ENCODE peak calls at places on chromosome X, in eight cellular contexts. One of them, this sample, is unnamed. For H3K36me3, the result is how much of the 10 kb centered on the place peaks cover.

GRCh38 chrX:30659421-30659820 is 6.2 kb downstream of the GK start:
- DNase-seq in HCT116: no peak
- DNase-seq in brain microvascular endothelial cell: peak
- DNase-seq in fibroblast of lung: peak
- DNase-seq in upper lobe of right lung: no peak
- DNase-seq in kidney epithelial cell: peak
- DNase-seq in hepatocyte: peak
- DNase-seq in iPS DF 6.9: no peak
- DNase-seq in this sample: no peak

GRCh38 chrX:19156223-19156622 is 34.0 kb upstream of the ADGRG2 start:
- DNase-seq in HCT116: no peak
- DNase-seq in brain microvascular endothelial cell: no peak
- DNase-seq in fibroblast of lung: no peak
- DNase-seq in upper lobe of right lung: no peak
- DNase-seq in kidney epithelial cell: no peak
- DNase-seq in hepatocyte: no peak
- DNase-seq in iPS DF 6.9: no peak
- DNase-seq in this sample: peak

GRCh38 chrX:120671963-120672362 is 42.1 kb upstream of the C1GALT1C1 start:
- DNase-seq in HCT116: no peak
- DNase-seq in brain microvascular endothelial cell: peak
- DNase-seq in fibroblast of lung: no peak
- DNase-seq in upper lobe of right lung: no peak
- DNase-seq in kidney epithelial cell: no peak
- DNase-seq in hepatocyte: no peak
- DNase-seq in iPS DF 6.9: no peak
- DNase-seq in this sample: no peak

GRCh38 chrX:39453847-39454645 is 643.7 kb downstream of the BCOR start:
- DNase-seq in HCT116: no peak
- DNase-seq in brain microvascular endothelial cell: no peak
- DNase-seq in fibroblast of lung: no peak
- DNase-seq in upper lobe of right lung: no peak
- DNase-seq in kidney epithelial cell: no peak
- DNase-seq in hepatocyte: peak
- DNase-seq in iPS DF 6.9: no peak
- DNase-seq in this sample: no peak

GRCh38 chrX:1813809-1814208 is 198.9 kb downstream of the ASMT start:
- DNase-seq in HCT116: no peak
- DNase-seq in brain microvascular endothelial cell: no peak
- DNase-seq in fibroblast of lung: no peak
- DNase-seq in upper lobe of right lung: no peak
- DNase-seq in kidney epithelial cell: no peak
- DNase-seq in hepatocyte: no peak
- DNase-seq in iPS DF 6.9: no peak
- DNase-seq in this sample: no peak

GRCh38 chrX:151985955-151986354 is 11.5 kb upstream of the GABRE start:
- DNase-seq in HCT116: no peak
- DNase-seq in brain microvascular endothelial cell: peak
- DNase-seq in fibroblast of lung: peak
- DNase-seq in upper lobe of right lung: no peak
- DNase-seq in kidney epithelial cell: no peak
- DNase-seq in hepatocyte: peak
- DNase-seq in iPS DF 6.9: no peak
- DNase-seq in this sample: peak

GRCh38 chrX:44675364-44676024 is 132.8 kb upstream of the FUNDC1 start:
- DNase-seq in HCT116: no peak
- DNase-seq in brain microvascular endothelial cell: peak
- DNase-seq in fibroblast of lung: peak
- DNase-seq in upper lobe of right lung: no peak
- DNase-seq in kidney epithelial cell: peak
- DNase-seq in hepatocyte: peak
- DNase-seq in iPS DF 6.9: no peak
- DNase-seq in this sample: peak

GRCh38 chrX:108399427-108400165 is 38.6 kb downstream of the COL4A6 start:
- DNase-seq in HCT116: no peak
- DNase-seq in brain microvascular endothelial cell: peak
- DNase-seq in fibroblast of lung: peak
- DNase-seq in upper lobe of right lung: no peak
- DNase-seq in kidney epithelial cell: no peak
- DNase-seq in hepatocyte: no peak
- DNase-seq in iPS DF 6.9: no peak
- DNase-seq in this sample: peak

GRCh38 chrX:24023972-24024664 is 2.9 kb downstream of the KLHL15 start:
- DNase-seq in HCT116: no peak
- DNase-seq in brain microvascular endothelial cell: peak
- DNase-seq in fibroblast of lung: peak
- DNase-seq in upper lobe of right lung: no peak
- DNase-seq in kidney epithelial cell: no peak
- DNase-seq in hepatocyte: peak
- DNase-seq in iPS DF 6.9: no peak
- DNase-seq in this sample: no peak

GRCh38 chrX:133302775-133303445 is 84.8 kb upstream of the TFDP3 start:
- DNase-seq in HCT116: no peak
- DNase-seq in brain microvascular endothelial cell: peak
- DNase-seq in fibroblast of lung: no peak
- DNase-seq in upper lobe of right lung: no peak
- DNase-seq in kidney epithelial cell: no peak
- DNase-seq in hepatocyte: no peak
- DNase-seq in iPS DF 6.9: no peak
- DNase-seq in this sample: no peak
- H3K36me3 ChIP-seq in HCT116: under half
- H3K36me3 ChIP-seq in brain microvascular endothelial cell: under half
- H3K36me3 ChIP-seq in fibroblast of lung: under half
- H3K36me3 ChIP-seq in upper lobe of right lung: under half
- H3K36me3 ChIP-seq in kidney epithelial cell: under half
- H3K36me3 ChIP-seq in hepatocyte: under half
- H3K36me3 ChIP-seq in iPS DF 6.9: under half
- H3K36me3 ChIP-seq in this sample: under half

DNA sequence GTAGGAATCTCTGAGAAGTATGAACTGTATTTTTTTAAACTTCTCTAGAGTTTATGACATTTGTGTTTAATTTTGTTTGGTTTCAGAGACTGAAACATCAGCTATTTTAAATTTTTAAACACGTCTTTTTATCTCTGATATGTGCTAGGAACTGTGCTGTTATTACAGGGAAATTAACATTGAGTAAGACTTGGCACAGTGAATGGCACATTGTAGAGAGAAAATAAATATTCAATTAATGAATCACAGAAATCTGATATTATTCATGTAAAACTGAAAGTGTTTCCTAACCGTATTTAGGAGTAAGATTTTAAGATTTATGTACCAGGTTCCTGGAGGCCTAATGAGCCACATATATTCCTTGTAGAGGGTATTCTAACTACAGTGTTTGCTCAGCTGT is 120.8 kb upstream of the FAM9C start:
- DNase-seq in HCT116: no peak
- DNase-seq in brain microvascular endothelial cell: no peak
- DNase-seq in fibroblast of lung: peak
- DNase-seq in upper lobe of right lung: no peak
- DNase-seq in kidney epithelial cell: no peak
- DNase-seq in hepatocyte: no peak
- DNase-seq in iPS DF 6.9: no peak
- DNase-seq in this sample: no peak
- H3K4me3 ChIP-seq in HCT116: no peak
- H3K4me3 ChIP-seq in brain microvascular endothelial cell: no peak
- H3K4me3 ChIP-seq in fibroblast of lung: no peak
- H3K4me3 ChIP-seq in upper lobe of right lung: no peak
- H3K4me3 ChIP-seq in kidney epithelial cell: no peak
- H3K4me3 ChIP-seq in hepatocyte: no peak
- H3K4me3 ChIP-seq in iPS DF 6.9: no peak
- H3K4me3 ChIP-seq in this sample: no peak

GRCh38 chrX:40508560-40508959 is 72.2 kb upstream of the ATP6AP2 start:
- DNase-seq in HCT116: no peak
- DNase-seq in brain microvascular endothelial cell: no peak
- DNase-seq in fibroblast of lung: no peak
- DNase-seq in upper lobe of right lung: no peak
- DNase-seq in kidney epithelial cell: no peak
- DNase-seq in hepatocyte: no peak
- DNase-seq in iPS DF 6.9: no peak
- DNase-seq in this sample: no peak
- H3K36me3 ChIP-seq in HCT116: under half
- H3K36me3 ChIP-seq in brain microvascular endothelial cell: under half
- H3K36me3 ChIP-seq in fibroblast of lung: under half
- H3K36me3 ChIP-seq in upper lobe of right lung: under half
- H3K36me3 ChIP-seq in kidney epithelial cell: under half
- H3K36me3 ChIP-seq in hepatocyte: under half
- H3K36me3 ChIP-seq in iPS DF 6.9: under half
- H3K36me3 ChIP-seq in this sample: under half

GRCh38 chrX:12170755-12171154 is 32.5 kb downstream of the FRMPD4 start:
- DNase-seq in HCT116: no peak
- DNase-seq in brain microvascular endothelial cell: no peak
- DNase-seq in fibroblast of lung: no peak
- DNase-seq in upper lobe of right lung: no peak
- DNase-seq in kidney epithelial cell: no peak
- DNase-seq in hepatocyte: no peak
- DNase-seq in iPS DF 6.9: no peak
- DNase-seq in this sample: no peak
- H3K4me3 ChIP-seq in HCT116: no peak
- H3K4me3 ChIP-seq in brain microvascular endothelial cell: no peak
- H3K4me3 ChIP-seq in fibroblast of lung: no peak
- H3K4me3 ChIP-seq in upper lobe of right lung: no peak
- H3K4me3 ChIP-seq in kidney epithelial cell: no peak
- H3K4me3 ChIP-seq in hepatocyte: no peak
- H3K4me3 ChIP-seq in iPS DF 6.9: no peak
- H3K4me3 ChIP-seq in this sample: no peak

GRCh38 chrX:134416106-134416505 is 43.9 kb upstream of the HPRT1 start:
- DNase-seq in HCT116: no peak
- DNase-seq in brain microvascular endothelial cell: no peak
- DNase-seq in fibroblast of lung: no peak
- DNase-seq in upper lobe of right lung: no peak
- DNase-seq in kidney epithelial cell: no peak
- DNase-seq in hepatocyte: no peak
- DNase-seq in iPS DF 6.9: no peak
- DNase-seq in this sample: no peak
- H3K36me3 ChIP-seq in HCT116: under half
- H3K36me3 ChIP-seq in brain microvascular endothelial cell: under half
- H3K36me3 ChIP-seq in fibroblast of lung: under half
- H3K36me3 ChIP-seq in upper lobe of right lung: under half
- H3K36me3 ChIP-seq in kidney epithelial cell: under half
- H3K36me3 ChIP-seq in hepatocyte: under half
- H3K36me3 ChIP-seq in iPS DF 6.9: under half
- H3K36me3 ChIP-seq in this sample: under half

This sample was measured in MG63.